ENCODE peak calls at places on chromosomes 6 and 20, in four cellular contexts. One of them, this sample, is unnamed. For H3K4me1, the result is how much of the 10 kb centered on the place peaks cover.

GRCh38 chr6:28866342-28867077 is 57.3 kb downstream of the TRIM27 start:
- DNase-seq in prostate gland: peak
- DNase-seq in CD8-positive, alpha-beta T cell: peak
- DNase-seq in HCT116: no peak
- DNase-seq in this sample: peak

GRCh38 chr6:157078326-157078725 is 245.0 kb downstream of the TMEM242 start:
- DNase-seq in prostate gland: no peak
- DNase-seq in CD8-positive, alpha-beta T cell: no peak
- DNase-seq in HCT116: no peak
- DNase-seq in this sample: no peak

GRCh38 chr6:75130784-75131183 is 75.1 kb downstream of the COL12A1 start:
- DNase-seq in prostate gland: no peak
- DNase-seq in CD8-positive, alpha-beta T cell: no peak
- DNase-seq in HCT116: no peak
- DNase-seq in this sample: no peak

GRCh38 chr20:17849901-17850673 is 118.5 kb downstream of the SNX5 start:
- DNase-seq in prostate gland: no peak
- DNase-seq in CD8-positive, alpha-beta T cell: no peak
- DNase-seq in HCT116: peak
- DNase-seq in this sample: no peak

GRCh38 chr6:160679402-160679769 is 15.3 kb upstream of the LPA start:
- DNase-seq in prostate gland: peak
- DNase-seq in CD8-positive, alpha-beta T cell: no peak
- DNase-seq in HCT116: no peak
- DNase-seq in this sample: no peak

GRCh38 chr20:38083338-38084048 is 49.9 kb downstream of the RPRD1B start:
- DNase-seq in prostate gland: no peak
- DNase-seq in CD8-positive, alpha-beta T cell: no peak
- DNase-seq in HCT116: no peak
- DNase-seq in this sample: no peak

GRCh38 chr6:158571826-158572652 is 12.1 kb downstream of the TMEM181 start:
- DNase-seq in prostate gland: no peak
- DNase-seq in CD8-positive, alpha-beta T cell: peak
- DNase-seq in HCT116: no peak
- DNase-seq in this sample: no peak

GRCh38 chr6:39003072-39003471 is 45.5 kb upstream of the GLP1R start:
- DNase-seq in prostate gland: no peak
- DNase-seq in CD8-positive, alpha-beta T cell: no peak
- DNase-seq in HCT116: no peak
- DNase-seq in this sample: no peak

GRCh38 chr6:156980515-156980914 is 203.3 kb downstream of the ARID1B start:
- DNase-seq in prostate gland: peak
- DNase-seq in CD8-positive, alpha-beta T cell: no peak
- DNase-seq in HCT116: no peak
- DNase-seq in this sample: no peak

GRCh38 chr20:17676378-17676759 is 5.7 kb downstream of the RRBP1 start:
- DNase-seq in prostate gland: no peak
- DNase-seq in CD8-positive, alpha-beta T cell: no peak
- DNase-seq in HCT116: no peak
- DNase-seq in this sample: no peak

GRCh38 chr6:16781348-16782169 is 20.3 kb upstream of the ATXN1 start:
- DNase-seq in prostate gland: no peak
- DNase-seq in CD8-positive, alpha-beta T cell: no peak
- DNase-seq in HCT116: no peak
- DNase-seq in this sample: no peak

GRCh38 chr6:63543001-63543400 is 29.3 kb upstream of the LOC128125822 start:
- DNase-seq in prostate gland: no peak
- DNase-seq in CD8-positive, alpha-beta T cell: no peak
- DNase-seq in HCT116: no peak
- DNase-seq in this sample: no peak

GRCh38 chr6:113281014-113281810 is 575.9 kb upstream of the MARCKS start:
- DNase-seq in prostate gland: no peak
- DNase-seq in CD8-positive, alpha-beta T cell: no peak
- DNase-seq in HCT116: no peak
- DNase-seq in this sample: no peak

GRCh38 chr6:165704001-165704748 is 41.1 kb upstream of the PDE10A start:
- DNase-seq in prostate gland: peak
- DNase-seq in CD8-positive, alpha-beta T cell: no peak
- DNase-seq in HCT116: no peak
- DNase-seq in this sample: no peak

GRCh38 chr6:74356385-74356784 is 660.4 kb downstream of the CD109 start:
- DNase-seq in prostate gland: no peak
- DNase-seq in CD8-positive, alpha-beta T cell: no peak
- DNase-seq in HCT116: peak
- DNase-seq in this sample: no peak

GRCh38 chr6:141443668-141444067 is 689.1 kb upstream of the GJE1 start:
- DNase-seq in prostate gland: no peak
- DNase-seq in CD8-positive, alpha-beta T cell: no peak
- DNase-seq in HCT116: no peak
- DNase-seq in this sample: no peak

GRCh38 chr20:5887386-5887785 is 62.9 kb downstream of the TRMT6 start:
- DNase-seq in prostate gland: no peak
- DNase-seq in CD8-positive, alpha-beta T cell: no peak
- DNase-seq in HCT116: no peak
- DNase-seq in this sample: no peak

GRCh38 chr6:169792306-169793015 is 41.0 kb downstream of the ERMARD start:
- DNase-seq in prostate gland: no peak
- DNase-seq in CD8-positive, alpha-beta T cell: peak
- DNase-seq in HCT116: no peak
- DNase-seq in this sample: no peak

GRCh38 chr6:137973201-137973600 is 106.1 kb downstream of the TNFAIP3 start:
- DNase-seq in prostate gland: no peak
- DNase-seq in CD8-positive, alpha-beta T cell: no peak
- DNase-seq in HCT116: no peak
- DNase-seq in this sample: no peak

GRCh38 chr6:117346142-117346930 is 79.4 kb downstream of the ROS1 start:
- DNase-seq in prostate gland: no peak
- DNase-seq in CD8-positive, alpha-beta T cell: no peak
- DNase-seq in HCT116: no peak
- DNase-seq in this sample: no peak

GRCh38 chr6:21128601-21129000 is 464.9 kb upstream of the SOX4 start:
- DNase-seq in prostate gland: no peak
- DNase-seq in CD8-positive, alpha-beta T cell: no peak
- DNase-seq in HCT116: no peak
- DNase-seq in this sample: no peak

GRCh38 chr20:5715068-5715841 is 34.9 kb upstream of the SHLD1 start:
- DNase-seq in prostate gland: no peak
- DNase-seq in CD8-positive, alpha-beta T cell: no peak
- DNase-seq in HCT116: no peak
- DNase-seq in this sample: no peak

GRCh38 chr6:81487489-81487888 is 265.0 kb downstream of the TENT5A start:
- DNase-seq in prostate gland: no peak
- DNase-seq in CD8-positive, alpha-beta T cell: no peak
- DNase-seq in HCT116: no peak
- DNase-seq in this sample: no peak

GRCh38 chr20:42435230-42435629 is 754.5 kb downstream of the PTPRT start:
- DNase-seq in prostate gland: no peak
- DNase-seq in CD8-positive, alpha-beta T cell: no peak
- DNase-seq in HCT116: no peak
- DNase-seq in this sample: no peak

GRCh38 chr20:7493311-7493710 is 446.9 kb downstream of the HAO1 start:
- DNase-seq in prostate gland: no peak
- DNase-seq in CD8-positive, alpha-beta T cell: no peak
- DNase-seq in HCT116: no peak
- DNase-seq in this sample: no peak

GRCh38 chr6:131523988-131524673 is 48.9 kb upstream of the ARG1 start:
- DNase-seq in prostate gland: no peak
- DNase-seq in CD8-positive, alpha-beta T cell: no peak
- DNase-seq in HCT116: no peak
- DNase-seq in this sample: no peak
- H3K4me1 ChIP-seq in prostate gland: under half
- H3K4me1 ChIP-seq in CD8-positive, alpha-beta T cell: under half
- H3K4me1 ChIP-seq in HCT116: under half
- H3K4me1 ChIP-seq in this sample: under half

DNA sequence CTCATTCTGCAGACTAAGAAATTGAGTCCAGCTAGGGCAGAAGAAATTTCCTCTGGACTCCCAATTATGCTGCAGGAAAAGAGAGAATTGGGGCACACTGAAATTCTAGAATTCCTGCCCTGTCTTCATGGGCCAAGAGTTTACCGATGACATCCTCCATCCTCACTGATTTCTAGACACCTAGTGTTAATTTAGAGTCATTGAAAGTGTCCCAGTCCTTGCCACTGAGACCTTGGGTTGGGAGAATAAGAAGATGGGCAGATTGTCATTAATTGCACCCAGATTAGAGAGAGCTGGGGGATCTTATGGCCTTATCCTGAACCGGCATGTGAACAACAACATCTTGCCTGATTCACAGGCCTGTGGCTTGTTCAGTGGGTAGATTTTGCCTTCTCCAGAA is 29.0 kb downstream of the ANGPT4 start:
- DNase-seq in prostate gland: no peak
- DNase-seq in CD8-positive, alpha-beta T cell: no peak
- DNase-seq in HCT116: no peak
- DNase-seq in this sample: no peak
- H3K4me3 ChIP-seq in prostate gland: no peak
- H3K4me3 ChIP-seq in CD8-positive, alpha-beta T cell: no peak
- H3K4me3 ChIP-seq in HCT116: no peak
- H3K4me3 ChIP-seq in this sample: no peak

DNA sequence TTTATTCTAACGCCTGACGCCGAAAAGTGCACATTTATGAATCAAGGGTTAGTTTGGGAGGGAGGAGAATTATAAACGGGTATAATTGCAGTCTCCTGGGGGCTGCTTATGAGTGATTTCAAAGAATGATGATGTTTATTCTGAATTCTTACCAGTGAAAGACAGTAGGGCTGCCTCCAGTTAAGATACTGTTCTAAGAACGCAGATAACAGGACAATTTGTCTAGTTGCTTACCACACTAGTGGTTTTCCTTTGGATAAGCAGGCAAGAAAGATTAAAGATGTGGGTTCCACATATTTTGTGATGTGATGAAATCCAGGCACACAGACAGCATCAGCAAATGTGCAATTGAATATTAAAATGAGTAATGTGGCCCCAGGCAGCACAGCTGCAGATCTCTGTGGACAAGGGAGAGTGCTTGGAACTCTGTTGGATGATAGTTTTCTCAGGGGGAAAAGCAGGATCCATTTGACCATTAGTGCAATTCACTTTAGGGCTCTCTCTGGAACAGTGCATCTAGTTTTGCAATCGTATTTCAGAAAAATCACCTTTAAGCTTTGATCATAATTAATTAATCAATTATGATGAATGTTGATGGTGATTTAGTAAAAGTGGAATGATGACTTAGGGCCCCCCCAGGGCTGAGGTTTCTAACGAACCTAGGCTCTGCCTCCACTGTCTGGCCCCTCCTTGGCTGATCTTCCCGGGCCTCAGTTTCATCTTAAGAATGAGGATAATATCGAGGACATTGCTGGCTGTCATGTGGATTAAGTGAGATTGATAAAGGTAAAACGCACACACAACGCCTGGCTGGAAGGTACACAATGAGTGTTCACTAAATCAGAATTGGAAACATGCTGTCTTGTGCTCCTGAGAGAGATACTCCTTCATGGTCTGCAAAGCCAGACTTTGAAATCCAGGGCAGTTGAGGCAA is 5.0 kb upstream of the SULF2 start:
- DNase-seq in prostate gland: no peak
- DNase-seq in CD8-positive, alpha-beta T cell: no peak
- DNase-seq in HCT116: no peak
- DNase-seq in this sample: no peak
- H3K27ac ChIP-seq in prostate gland: no peak
- H3K27ac ChIP-seq in CD8-positive, alpha-beta T cell: no peak
- H3K27ac ChIP-seq in HCT116: no peak
- H3K27ac ChIP-seq in this sample: no peak

GRCh38 chr20:50053790-50054547 is 59.0 kb downstream of the UBE2V1 start:
- DNase-seq in prostate gland: no peak
- DNase-seq in CD8-positive, alpha-beta T cell: no peak
- DNase-seq in HCT116: no peak
- DNase-seq in this sample: no peak

GRCh38 chr20:50056408-50056926 is 56.5 kb downstream of the UBE2V1 start:
- DNase-seq in prostate gland: no peak
- DNase-seq in CD8-positive, alpha-beta T cell: no peak
- DNase-seq in HCT116: no peak
- DNase-seq in this sample: no peak

GRCh38 chr20:50052952-50053789 is 59.8 kb downstream of the UBE2V1 start:
- DNase-seq in prostate gland: no peak
- DNase-seq in CD8-positive, alpha-beta T cell: no peak
- DNase-seq in HCT116: no peak
- DNase-seq in this sample: no peak

GRCh38 chr20:50055524-50056083 is 57.3 kb downstream of the UBE2V1 start:
- DNase-seq in prostate gland: no peak
- DNase-seq in CD8-positive, alpha-beta T cell: no peak
- DNase-seq in HCT116: no peak
- DNase-seq in this sample: no peak

DNA sequence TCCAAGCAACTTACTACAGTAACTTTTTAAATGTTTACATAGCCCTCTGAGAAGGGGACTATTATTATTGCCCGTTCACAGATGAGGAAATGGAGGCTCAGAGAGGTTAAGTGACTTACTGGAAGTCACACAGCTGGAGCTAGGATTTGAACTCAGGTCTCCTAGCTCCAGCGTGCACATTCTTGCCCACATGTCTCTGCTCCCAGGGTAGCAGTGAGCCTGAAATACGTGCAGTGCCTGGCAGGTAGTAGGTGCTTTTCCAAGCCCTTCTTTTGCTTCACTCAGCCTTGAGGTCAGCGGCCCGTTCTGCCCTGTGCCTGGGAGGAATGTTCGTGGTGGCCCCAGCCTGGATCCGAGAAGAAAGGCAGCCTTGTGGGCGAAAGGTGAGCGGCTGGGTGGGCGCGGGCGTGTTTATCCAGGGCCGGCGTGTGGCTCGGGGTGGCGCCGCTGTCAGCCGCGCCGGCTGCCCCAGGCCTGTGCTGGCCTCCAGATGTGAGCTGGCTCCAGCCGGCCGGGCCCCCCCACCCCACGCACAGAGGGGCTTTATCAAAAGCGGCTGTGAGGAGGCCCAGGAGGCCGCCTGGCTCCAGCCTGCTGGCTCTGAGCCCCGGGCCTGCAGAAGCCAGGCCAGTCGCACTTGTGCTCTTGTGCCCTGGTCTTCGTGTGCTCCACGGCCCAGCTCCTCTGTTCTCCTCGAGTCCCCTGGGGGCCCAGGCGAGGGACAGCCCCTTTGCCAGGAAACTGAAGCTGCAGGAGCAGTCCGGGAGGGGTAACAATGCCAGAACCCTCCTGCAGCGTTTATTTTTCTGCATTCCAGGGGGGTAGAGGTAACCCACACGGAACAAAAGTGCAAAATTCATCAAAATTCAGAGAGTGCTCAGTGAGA is 58.1 kb downstream of the UBE2V1 start:
- DNase-seq in prostate gland: no peak
- DNase-seq in CD8-positive, alpha-beta T cell: no peak
- DNase-seq in HCT116: no peak
- DNase-seq in this sample: no peak
- H3K4me1 ChIP-seq in prostate gland: under half
- H3K4me1 ChIP-seq in CD8-positive, alpha-beta T cell: under half
- H3K4me1 ChIP-seq in HCT116: under half
- H3K4me1 ChIP-seq in this sample: under half

GRCh38 chr20:52102559-52102958 is 89.0 kb downstream of the ZFP64 start:
- DNase-seq in prostate gland: no peak
- DNase-seq in CD8-positive, alpha-beta T cell: no peak
- DNase-seq in HCT116: no peak
- DNase-seq in this sample: no peak

GRCh38 chr20:52102126-52102525 is 89.5 kb downstream of the ZFP64 start:
- DNase-seq in prostate gland: no peak
- DNase-seq in CD8-positive, alpha-beta T cell: no peak
- DNase-seq in HCT116: no peak
- DNase-seq in this sample: no peak

GRCh38 chr20:52103911-52104545 is 87.6 kb downstream of the ZFP64 start:
- DNase-seq in prostate gland: no peak
- DNase-seq in CD8-positive, alpha-beta T cell: no peak
- DNase-seq in HCT116: no peak
- DNase-seq in this sample: no peak

GRCh38 chr20:52104546-52105044 is 87.0 kb downstream of the ZFP64 start:
- DNase-seq in prostate gland: no peak
- DNase-seq in CD8-positive, alpha-beta T cell: no peak
- DNase-seq in HCT116: no peak
- DNase-seq in this sample: no peak

GRCh38 chr20:52103469-52103910 is 88.1 kb downstream of the ZFP64 start:
- DNase-seq in prostate gland: no peak
- DNase-seq in CD8-positive, alpha-beta T cell: no peak
- DNase-seq in HCT116: no peak
- DNase-seq in this sample: no peak
- H3K4me3 ChIP-seq in prostate gland: peak
- H3K4me3 ChIP-seq in CD8-positive, alpha-beta T cell: peak
- H3K4me3 ChIP-seq in HCT116: no peak
- H3K4me3 ChIP-seq in this sample: peak